ENCODE peak calls at places on chromosome 18, in six cellular contexts. D, U, F, J, V and P are unnamed samples.

GRCh38 chr18:23330423-23330822 is 122.7 kb upstream of the RIOK3 start:
- DNase-seq in D (no peak), U (no peak), F (no peak), J (no peak), V (no peak), P (no peak)

GRCh38 chr18:46474487-46475366 is 182.3 kb downstream of the LOXHD1 start:
- DNase-seq in D (no peak), U (peak), F (no peak), J (no peak), V (no peak), P (no peak)

GRCh38 chr18:48621815-48622555 is 83.2 kb downstream of the CTIF start:
- DNase-seq in D (no peak), U (no peak), F (no peak), J (no peak), V (no peak), P (no peak)

GRCh38 chr18:68177807-68178702 is 536.9 kb downstream of the TMX3 start:
- DNase-seq in D (no peak), U (no peak), F (no peak), J (no peak), V (peak), P (peak)

GRCh38 chr18:26655614-26656400 is 107.5 kb upstream of the KCTD1 start:
- DNase-seq in D (no peak), U (peak), F (no peak), J (no peak), V (peak), P (peak)

GRCh38 chr18:31204833-31205232 is 42.2 kb upstream of the DSC1 start:
- DNase-seq in D (no peak), U (no peak), F (no peak), J (no peak), V (no peak), P (no peak)

GRCh38 chr18:9417081-9417841 is 58.1 kb upstream of the RALBP1 start:
- DNase-seq in D (no peak), U (peak), F (no peak), J (no peak), V (peak), P (no peak)

GRCh38 chr18:37341016-37341415 is 224.6 kb downstream of the CELF4 start:
- DNase-seq in D (no peak), U (no peak), F (no peak), J (no peak), V (no peak), P (no peak)

GRCh38 chr18:3441290-3441689 is 8.7 kb upstream of the TGIF1 start:
- DNase-seq in D (peak), U (peak), F (no peak), J (no peak), V (peak), P (no peak)

GRCh38 chr18:26549486-26550435 is 1.4 kb upstream of the KCTD1 start:
- DNase-seq in D (peak), U (peak), F (peak), J (no peak), V (peak), P (peak)

GRCh38 chr18:30970201-30970816 is 72.2 kb downstream of the DSC3 start:
- DNase-seq in D (no peak), U (no peak), F (no peak), J (no peak), V (no peak), P (no peak)

GRCh38 chr18:57674891-57675290 is 53.3 kb upstream of the NARS1 start:
- DNase-seq in D (no peak), U (no peak), F (no peak), J (no peak), V (no peak), P (no peak)

GRCh38 chr18:48832961-48833700 is 117.6 kb downstream of the SMAD7 start:
- DNase-seq in D (peak), U (peak), F (peak), J (no peak), V (peak), P (no peak)

GRCh38 chr18:26336572-26336971 is 110.3 kb downstream of the TAF4B start:
- DNase-seq in D (no peak), U (no peak), F (no peak), J (no peak), V (no peak), P (no peak)

GRCh38 chr18:31243740-31244512 is 74.0 kb upstream of the DSG1 start:
- DNase-seq in D (no peak), U (no peak), F (no peak), J (no peak), V (no peak), P (no peak)

GRCh38 chr18:24810561-24810960 is 350.1 kb downstream of the HRH4 start:
- DNase-seq in D (no peak), U (no peak), F (no peak), J (no peak), V (no peak), P (no peak)

GRCh38 chr18:11183621-11184020 is 34.3 kb upstream of the PIEZO2 start:
- DNase-seq in D (no peak), U (no peak), F (no peak), J (no peak), V (no peak), P (no peak)

GRCh38 chr18:76922107-76922506 is 99.8 kb downstream of the ZNF236 start:
- DNase-seq in D (peak), U (peak), F (no peak), J (no peak), V (peak), P (peak)

GRCh38 chr18:42114310-42114943 is 159.4 kb downstream of the PIK3C3 start:
- DNase-seq in D (peak), U (peak), F (peak), J (peak), V (peak), P (peak)

GRCh38 chr18:3104190-3105054 is 91.5 kb upstream of the LPIN2 start:
- DNase-seq in D (no peak), U (no peak), F (no peak), J (no peak), V (peak), P (no peak)

GRCh38 chr18:39870586-39870985 is 2084.4 kb upstream of the PIK3C3 start:
- DNase-seq in D (no peak), U (no peak), F (no peak), J (no peak), V (no peak), P (no peak)

GRCh38 chr18:77101410-77102245 is 31.0 kb downstream of the MBP start:
- DNase-seq in D (peak), U (peak), F (peak), J (no peak), V (peak), P (no peak)

GRCh38 chr18:59885579-59886163 is 14.1 kb upstream of the PMAIP1 start:
- DNase-seq in D (peak), U (no peak), F (no peak), J (no peak), V (peak), P (no peak)

GRCh38 chr18:34467059-34467458 is 242.3 kb upstream of the NOL4 start:
- DNase-seq in D (no peak), U (no peak), F (no peak), J (no peak), V (no peak), P (no peak)